ENCODE peak calls at places on chromosomes 3 and 15, in four cellular contexts. A, O, L and V are unnamed samples.

GRCh38 chr3:126450219-126450618 is 25.5 kb downstream of the ZXDC start:
- DNase-seq in A (no peak), O (no peak), L (no peak), V (no peak)

GRCh38 chr3:127701281-127701792 is 28.6 kb downstream of the ABTB1 start:
- DNase-seq in A (no peak), O (peak; percentile 72), L (no peak), V (no peak)

GRCh38 chr3:137869022-137869421 is 104.9 kb downstream of the SOX14 start:
- DNase-seq in A (no peak), O (no peak), L (no peak), V (no peak)

GRCh38 chr3:95227092-95227491 is 1164.2 kb downstream of the NSUN3 start:
- DNase-seq in A (no peak), O (no peak), L (no peak), V (no peak)

GRCh38 chr15:92083190-92083589 is 229.7 kb downstream of the SLCO3A1 start:
- DNase-seq in A (no peak), O (no peak), L (no peak), V (no peak)

GRCh38 chr3:14335774-14336413 is 66.5 kb upstream of the SLC6A6 start:
- DNase-seq in A (no peak), O (no peak), L (no peak), V (no peak)

GRCh38 chr15:48643776-48644497 is 1.6 kb downstream of the FBN1 start:
- DNase-seq in A (no peak), O (no peak), L (no peak), V (no peak)

GRCh38 chr3:191094057-191094456 is 105.0 kb upstream of the OSTN start:
- DNase-seq in A (no peak), O (no peak), L (no peak), V (no peak)

GRCh38 chr3:40237159-40237558 is 72.3 kb upstream of the EIF1B start:
- DNase-seq in A (no peak), O (no peak), L (no peak), V (no peak)

GRCh38 chr3:187808466-187809291 is 63.4 kb upstream of the BCL6 start:
- DNase-seq in A (no peak), O (no peak), L (no peak), V (no peak)

GRCh38 chr3:99429501-99429900 is 208.9 kb upstream of the COL8A1 start:
- DNase-seq in A (no peak), O (no peak), L (no peak), V (no peak)

GRCh38 chr3:41065340-41065739 is 134.0 kb upstream of the CTNNB1 start:
- DNase-seq in A (no peak), O (no peak), L (no peak), V (no peak)

GRCh38 chr3:148158210-148158609 is 539.5 kb upstream of the AGTR1 start:
- DNase-seq in A (no peak), O (no peak), L (no peak), V (no peak)

GRCh38 chr3:136114421-136114820 is 81.7 kb downstream of the MSL2 start:
- DNase-seq in A (no peak), O (no peak), L (no peak), V (no peak)

GRCh38 chr3:149306751-149307434 is 26.5 kb downstream of the TM4SF18 start:
- DNase-seq in A (no peak), O (no peak), L (no peak), V (no peak)

GRCh38 chr3:71694358-71694999 is 30.7 kb downstream of the EIF4E3 start:
- DNase-seq in A (no peak), O (no peak), L (no peak), V (no peak)

GRCh38 chr15:60299452-60300047 is 98.2 kb downstream of the ANXA2 start:
- DNase-seq in A (no peak), O (no peak), L (no peak), V (no peak)

GRCh38 chr15:99696096-99696495 is 37.1 kb downstream of the LYSMD4 start:
- DNase-seq in A (no peak), O (no peak), L (no peak), V (no peak)

GRCh38 chr15:67413770-67414429 is 107.0 kb upstream of the C15orf61 start:
- DNase-seq in A (no peak), O (no peak), L (no peak), V (no peak)

GRCh38 chr15:57823325-57823860 is 116.9 kb downstream of the POLR2M start:
- DNase-seq in A (no peak), O (no peak), L (no peak), V (no peak)

GRCh38 chr3:44235604-44236484 is 5.8 kb upstream of the TOPAZ1 start:
- DNase-seq in A (peak; percentile 29), O (peak; percentile 51), L (peak; percentile 58), V (no peak)

GRCh38 chr15:74904190-74904805 is 2.4 kb downstream of the FAM219B start:
- DNase-seq in A (no peak), O (no peak), L (no peak), V (no peak)

GRCh38 chr3:64977308-64978100 is 289.7 kb upstream of the ADAMTS9 start:
- DNase-seq in A (no peak), O (no peak), L (no peak), V (no peak)

GRCh38 chr3:45604066-45604465 is 9.5 kb downstream of the LIMD1 start:
- DNase-seq in A (no peak), O (no peak), L (no peak), V (no peak)

GRCh38 chr3:47017504-47018268 is 38.2 kb downstream of the NBEAL2 start:
- DNase-seq in A (no peak), O (no peak), L (no peak), V (no peak)

GRCh38 chr3:12822725-12823373 is 18.5 kb downstream of the RPL32 start:
- DNase-seq in A (no peak), O (no peak), L (no peak), V (no peak)

GRCh38 chr3:30186741-30187219 is 419.6 kb upstream of the TGFBR2 start:
- DNase-seq in A (no peak), O (peak; percentile 40), L (no peak), V (no peak)

GRCh38 chr15:76071816-76072215 is 12.0 kb downstream of the TMEM266 start:
- DNase-seq in A (no peak), O (no peak), L (no peak), V (no peak)

GRCh38 chr3:139982404-139982803 is 47.4 kb downstream of the CLSTN2 start:
- DNase-seq in A (no peak), O (no peak), L (no peak), V (no peak)

GRCh38 chr3:134486577-134487041 is 752 bp downstream of the CEP63 start:
- DNase-seq in A (peak; percentile 27), O (no peak), L (no peak), V (no peak)

GRCh38 chr3:67228136-67228535 is 230.0 kb downstream of the KBTBD8 start:
- DNase-seq in A (no peak), O (no peak), L (no peak), V (no peak)